ENCODE peak calls at places on chromosome 18, in nine cellular contexts. N is spleen, Q is NB4, S is transverse colon, R is gastrocnemius medialis, C is stomach, D is HCT116, V is adrenal gland, I is ovary. T is an unnamed sample.

GRCh38 chr18:48031011-48031480 is 100.6 kb upstream of the SMAD2 start:
- DNase-seq in Q (peak; percentile 54), C (peak; percentile 67), N (peak; percentile 35), D (peak; percentile 51), S (peak; percentile 57), I (peak; percentile 61), V (peak; percentile 72), R (no peak), T (peak; percentile 41)

GRCh38 chr18:62453864-62454263 is 69.0 kb upstream of the ZCCHC2 start:
- DNase-seq in Q (peak; percentile 36), N (no peak), C (no peak), S (no peak), I (no peak), V (no peak), D (no peak), R (no peak), T (no peak)

GRCh38 chr18:79403723-79404566 is 8.2 kb downstream of the NFATC1 start:
- DNase-seq in D (no peak), Q (no peak), N (peak; percentile 75), R (peak; percentile 75), S (no peak), I (no peak), C (no peak), V (no peak), T (no peak)

GRCh38 chr18:59070181-59070912 is 69.3 kb upstream of the SEC11C start:
- DNase-seq in V (peak; percentile 67), C (peak; percentile 88), N (peak; percentile 91), I (peak; percentile 85), Q (peak; percentile 73), D (peak; percentile 77), S (peak; percentile 87), R (peak; percentile 75), T (peak; percentile 36)

GRCh38 chr18:56270851-56271250 is 367.5 kb downstream of the TXNL1 start:
- DNase-seq in N (no peak), V (no peak), I (no peak), S (no peak), Q (no peak), D (no peak), R (no peak), C (no peak), T (no peak)

GRCh38 chr18:5309888-5310470 is 14.5 kb upstream of the ZBTB14 start:
- DNase-seq in N (no peak), D (no peak), C (no peak), I (no peak), S (no peak), R (no peak), Q (peak; percentile 74), V (no peak), T (no peak)

GRCh38 chr18:37598966-37599896 is 33.6 kb upstream of the CELF4 start:
- DNase-seq in V (no peak), N (no peak), Q (no peak), D (no peak), R (no peak), I (no peak), C (no peak), S (no peak), T (no peak)

GRCh38 chr18:77107218-77107815 is 25.3 kb downstream of the MBP start:
- DNase-seq in C (no peak), I (no peak), D (no peak), V (no peak), N (no peak), R (peak; percentile 22), S (no peak), Q (no peak), T (no peak)

GRCh38 chr18:64164883-64165282 is 16.0 kb upstream of the LINC00305 start:
- DNase-seq in V (no peak), I (no peak), R (no peak), C (no peak), D (no peak), S (no peak), Q (no peak), N (no peak), T (no peak)

GRCh38 chr18:44887227-44887631 is 206.5 kb downstream of the SETBP1 start:
- DNase-seq in S (peak; percentile 42), V (no peak), R (no peak), D (no peak), N (no peak), Q (peak; percentile 6), I (no peak), C (peak; percentile 72), T (no peak)

GRCh38 chr18:59783138-59783537 is 85.9 kb upstream of the CCBE1 start:
- DNase-seq in V (peak; percentile 71), Q (peak; percentile 49), R (no peak), D (peak; percentile 85), C (no peak), N (no peak), S (no peak), I (no peak), T (peak; percentile 35)

GRCh38 chr18:35464731-35465728 is 32.7 kb downstream of the INO80C start:
- DNase-seq in I (no peak), S (no peak), N (no peak), D (no peak), C (no peak), Q (peak; percentile 46), V (no peak), R (no peak), T (no peak)

GRCh38 chr18:31100598-31101147 is 1.5 kb downstream of the DSC2 start:
- DNase-seq in D (no peak), V (peak; percentile 13), Q (no peak), I (peak; percentile 15), S (peak; percentile 56), R (no peak), N (peak; percentile 75), C (no peak), T (no peak)
- TF ChIP-seq POLR2A in D (no peak), V (no peak), Q (no peak), I (no peak), S (peak; percentile 2), R (no peak), N (no peak), C (no peak), T (no peak)

GRCh38 chr18:8538935-8539334 is 70.3 kb upstream of the RAB12 start:
- DNase-seq in S (no peak), I (no peak), N (no peak), Q (peak; percentile 29), R (no peak), C (no peak), D (no peak), V (no peak), T (no peak)
- TF ChIP-seq POLR2A in S (no peak), I (no peak), N (no peak), Q (no peak), R (no peak), C (no peak), D (no peak), V (no peak), T (no peak)

GRCh38 chr18:25727281-25727680 is 363.1 kb downstream of the SS18 start:
- DNase-seq in Q (no peak), D (no peak), S (no peak), R (no peak), V (no peak), C (no peak), I (no peak), N (no peak), T (no peak)

GRCh38 chr18:25724997-25725396 is 365.4 kb downstream of the SS18 start:
- DNase-seq in I (no peak), N (no peak), C (no peak), V (no peak), D (no peak), R (no peak), Q (no peak), S (no peak), T (no peak)

GRCh38 chr18:25726278-25726677 is 364.1 kb downstream of the SS18 start:
- DNase-seq in R (no peak), Q (no peak), D (no peak), I (no peak), C (no peak), N (no peak), V (no peak), S (no peak), T (no peak)

GRCh38 chr18:25724121-25724520 is 366.3 kb downstream of the SS18 start:
- DNase-seq in V (no peak), Q (no peak), R (no peak), N (no peak), C (no peak), S (no peak), D (no peak), I (no peak), T (no peak)

DNA sequence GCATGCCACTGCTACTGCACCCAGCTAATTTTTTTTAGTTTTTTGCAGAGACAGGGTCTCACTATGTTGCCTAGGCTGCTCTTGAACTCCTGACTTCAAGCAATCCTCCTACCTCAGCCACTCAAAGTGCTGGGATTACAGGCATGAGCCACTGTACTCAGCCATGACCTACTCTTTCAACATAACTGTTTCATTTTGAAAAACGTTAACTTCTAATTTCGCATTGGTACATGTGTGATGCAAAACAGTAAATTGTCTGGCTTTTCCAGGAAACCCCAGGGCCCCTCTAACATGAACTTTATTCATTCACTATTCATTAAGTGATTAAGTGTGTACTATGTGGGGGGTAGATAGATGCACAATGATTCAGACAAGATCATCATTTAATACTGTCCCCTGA is 365.0 kb downstream of the SS18 start:
- DNase-seq in Q (no peak), N (no peak), C (no peak), V (no peak), I (no peak), D (no peak), R (no peak), S (no peak), T (no peak)
- TF ChIP-seq POLR2A in Q (no peak), N (no peak), C (no peak), V (no peak), I (no peak), D (no peak), R (no peak), S (no peak), T (no peak)

GRCh38 chr18:3447895-3448844 is 1.8 kb upstream of the TGIF1 start:
- DNase-seq in D (peak; percentile 92), N (peak; percentile 96), R (peak; percentile 94), I (peak; percentile 92), V (peak; percentile 97), Q (peak; percentile 99), C (peak; percentile 94), S (peak; percentile 95), T (peak; percentile 74)

GRCh38 chr18:3449702-3450357 is at the start of gene TGIF1:
- DNase-seq in Q (peak; percentile 79), R (peak; percentile 93), V (peak; percentile 84), I (peak; percentile 85), C (peak; percentile 83), N (peak; percentile 93), D (peak; percentile 70), S (peak; percentile 88), T (peak; percentile 21)

GRCh38 chr18:3450358-3451107 is 561 bp downstream of the TGIF1 start:
- DNase-seq in V (peak; percentile 75), I (peak; percentile 87), S (peak; percentile 74), R (peak; percentile 67), D (no peak), Q (peak; percentile 56), C (peak; percentile 71), N (peak; percentile 93), T (no peak)

GRCh38 chr18:3447035-3447894 is 2.7 kb upstream of the TGIF1 start:
- DNase-seq in D (no peak), Q (peak; percentile 81), N (peak; percentile 83), I (peak; percentile 76), V (peak; percentile 61), R (no peak), S (peak; percentile 61), C (peak; percentile 37), T (no peak)

GRCh38 chr18:3448845-3449701 is 899 bp upstream of the TGIF1 start:
- DNase-seq in D (peak; percentile 70), C (peak; percentile 81), Q (peak; percentile 98), R (peak; percentile 97), I (peak; percentile 77), N (peak; percentile 96), V (peak; percentile 88), S (peak; percentile 83), T (peak; percentile 35)
- TF ChIP-seq POLR2A in D (no peak), C (no peak), Q (peak; percentile 69), R (peak; percentile 94), I (peak; percentile 58), N (peak; percentile 25), V (peak; percentile 88), S (peak; percentile 91), T (peak; percentile 43)

T was measured in H54.